ENCODE peak calls at places on chromosomes 1 and 21, in four cellular contexts. P is fibroblast of lung, Z is OCI-LY7, V is astrocyte. S is an unnamed sample.

GRCh38 chr1:2314803-2315710 is 76.3 kb downstream of the MORN1 start:
- DNase-seq in P (peak; percentile 64), V (no peak), Z (peak; percentile 28), S (no peak)

GRCh38 chr1:61230523-61230922 is 148.2 kb downstream of the NFIA start:
- DNase-seq in Z (no peak), P (no peak), V (no peak), S (no peak)

GRCh38 chr1:154466879-154467767 is 34.9 kb upstream of the TDRD10 start:
- DNase-seq in Z (no peak), V (no peak), P (no peak), S (no peak)

GRCh38 chr1:206804156-206804737 is 32.0 kb upstream of the IL10 start:
- DNase-seq in P (no peak), V (no peak), Z (no peak), S (no peak)

GRCh38 chr1:98331718-98332311 is 329.7 kb upstream of the SNX7 start:
- DNase-seq in P (no peak), Z (no peak), V (no peak), S (peak; percentile 27)

GRCh38 chr1:218080818-218081217 is 204.3 kb upstream of the RRP15 start:
- DNase-seq in Z (no peak), P (no peak), V (no peak), S (no peak)

GRCh38 chr21:46295996-46296752 is 10.0 kb downstream of the YBEY start:
- DNase-seq in Z (peak; percentile 71), V (no peak), P (peak; percentile 40), S (peak; percentile 39)

GRCh38 chr1:220787069-220787614 is 429 bp downstream of the MTARC1 start:
- DNase-seq in Z (no peak), P (no peak), V (no peak), S (no peak)

GRCh38 chr1:167060141-167061072 is 29.8 kb downstream of the GPA33 start:
- DNase-seq in V (no peak), Z (peak; percentile 35), P (no peak), S (peak; percentile 4)

GRCh38 chr21:38272215-38272614 is 15.4 kb downstream of the KCNJ15 start:
- DNase-seq in V (no peak), Z (no peak), P (no peak), S (no peak)

GRCh38 chr1:42925132-42925769 is 33.4 kb downstream of the SLC2A1 start:
- DNase-seq in P (no peak), Z (no peak), V (no peak), S (no peak)

GRCh38 chr1:157773723-157774350 is 3.1 kb downstream of the FCRL2 start:
- DNase-seq in Z (peak; percentile 88), P (no peak), V (no peak), S (no peak)

GRCh38 chr1:231918239-231919015 is 291.8 kb downstream of the DISC1 start:
- DNase-seq in V (peak; percentile 85), P (peak; percentile 89), Z (no peak), S (peak; percentile 37)

GRCh38 chr1:232529747-232530146 is 100.2 kb downstream of the SIPA1L2 start:
- DNase-seq in P (peak; percentile 62), V (peak; percentile 46), Z (no peak), S (peak; percentile 10)

GRCh38 chr1:151815716-151816327 is 10.6 kb upstream of the LINGO4 start:
- DNase-seq in Z (no peak), P (no peak), V (no peak), S (no peak)

GRCh38 chr1:7089485-7089884 is 304.2 kb downstream of the CAMTA1 start:
- DNase-seq in V (no peak), Z (no peak), P (no peak), S (no peak)

DNA sequence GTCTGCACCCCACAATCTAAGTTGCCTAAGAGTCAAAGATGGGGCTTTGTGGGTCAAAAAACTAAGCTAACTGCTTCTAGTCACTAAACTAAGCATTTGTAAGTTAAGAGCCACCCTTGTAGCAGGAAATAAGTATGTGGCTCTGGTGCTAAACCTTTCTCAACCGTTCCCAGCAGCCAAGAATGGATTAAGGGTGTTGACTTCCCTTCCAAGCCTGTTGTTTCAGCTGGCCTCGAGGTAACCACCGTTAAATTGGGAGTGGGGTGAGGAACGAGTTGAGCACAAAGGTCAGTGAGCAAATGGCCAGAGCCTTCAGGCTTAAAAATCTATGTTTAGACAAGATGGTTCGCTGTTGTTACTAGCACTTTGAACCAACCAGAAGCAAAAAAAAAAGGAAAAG is 169.1 kb downstream of the TRIM33 start:
- DNase-seq in V (peak; percentile 59), Z (no peak), P (peak; percentile 67), S (no peak)
- H3K4me3 ChIP-seq in V (no peak overlapping the region), Z (no peak overlapping the region), P (no peak overlapping the region), S (no peak overlapping the region)

DNA sequence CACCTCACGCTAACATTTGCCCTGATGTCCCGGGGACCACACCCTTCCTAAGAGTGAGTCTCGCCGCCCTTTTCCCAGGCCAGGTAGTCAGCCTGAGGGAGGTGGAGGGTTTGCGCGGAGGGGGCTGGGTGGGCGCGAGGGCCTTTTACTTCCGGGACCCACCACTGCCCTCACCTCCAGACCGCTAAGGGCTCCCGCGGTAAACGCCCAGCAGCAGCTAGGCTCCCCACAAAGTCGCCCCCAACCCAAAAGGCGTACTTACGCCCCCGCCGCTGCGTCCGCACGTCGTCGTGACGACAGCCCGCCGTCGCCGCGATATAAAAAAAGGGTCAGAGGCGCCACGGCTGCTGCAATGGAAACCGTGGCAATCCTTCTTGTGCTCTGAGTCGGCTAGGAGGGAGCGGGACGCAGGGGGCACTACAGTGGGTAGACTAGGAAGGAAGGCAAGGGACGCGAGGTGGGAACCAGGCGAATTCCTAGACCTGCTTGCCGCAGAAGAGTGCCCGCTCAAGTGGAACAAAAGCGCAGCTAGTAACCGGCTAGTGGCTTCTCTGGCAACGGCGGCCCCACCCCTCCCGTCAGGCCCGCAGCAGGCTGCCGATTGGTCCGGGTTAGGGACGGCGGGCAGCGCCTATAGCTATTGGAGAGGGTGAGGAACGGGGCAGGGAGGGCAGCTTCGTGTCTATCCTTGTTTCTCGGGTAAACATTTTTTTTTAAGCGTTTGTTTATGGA is at the start of gene ODF2L:
- DNase-seq in Z (peak; percentile 88), P (peak; percentile 86), V (peak; percentile 76), S (peak; percentile 77)
- TF ChIP-seq CTCF in Z (no peak), P (no peak), V (no peak), S (no peak)

GRCh38 chr21:19461481-19462205 is 1058.1 kb upstream of the TMPRSS15 start:
- DNase-seq in V (no peak), P (no peak), Z (no peak), S (no peak)

GRCh38 chr21:19463966-19464365 is 1060.4 kb upstream of the TMPRSS15 start:
- DNase-seq in V (no peak), Z (no peak), P (no peak), S (no peak)

DNA sequence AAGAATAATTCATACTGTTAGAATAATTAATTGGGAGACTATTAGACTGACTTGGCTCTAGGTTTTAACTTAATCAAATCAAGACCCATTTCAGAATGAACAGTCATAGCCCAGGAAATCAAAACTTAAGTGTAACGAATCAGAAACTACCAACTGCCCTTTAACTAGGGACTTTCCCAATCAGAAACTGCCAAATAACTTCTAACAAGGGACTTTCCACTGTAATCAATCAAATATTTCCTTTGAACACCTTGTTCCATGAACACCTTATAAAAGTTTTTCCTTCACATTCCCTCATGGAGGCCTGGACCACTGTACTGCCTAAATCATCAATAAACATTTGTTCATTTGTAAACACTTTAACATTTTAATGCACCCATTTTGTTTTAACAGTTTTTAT is 1054.7 kb upstream of the TMPRSS15 start:
- DNase-seq in Z (no peak), P (no peak), V (no peak), S (no peak)
- H3K4me3 ChIP-seq in Z (no peak overlapping the region), P (no peak overlapping the region), V (no peak overlapping the region), S (no peak overlapping the region)

GRCh38 chr1:13543927-13544556 is 30.2 kb upstream of the LRRC38 start:
- DNase-seq in P (peak; percentile 3), V (peak; percentile 0), Z (no peak), S (no peak)
- TF ChIP-seq CTCF in P (peak; percentile 27), V (peak; percentile 24), Z (no peak), S (peak; percentile 10)

GRCh38 chr1:81801032-81801833 is 499 bp downstream of the ADGRL2 start:
- DNase-seq in Z (no peak), V (peak; percentile 93), P (peak; percentile 95), S (peak; percentile 96)

GRCh38 chr1:81803423-81804103 is 2.8 kb downstream of the ADGRL2 start:
- DNase-seq in Z (no peak), P (peak; percentile 25), V (peak; percentile 6), S (peak; percentile 63)

GRCh38 chr1:81800741-81801031 is at the start of gene ADGRL2:
- DNase-seq in Z (no peak), P (no peak), V (no peak), S (no peak)

GRCh38 chr1:81802601-81803422 is 2.1 kb downstream of the ADGRL2 start:
- DNase-seq in V (peak; percentile 30), Z (no peak), P (peak; percentile 56), S (peak; percentile 67)

GRCh38 chr1:81801834-81802531 is 1.2 kb downstream of the ADGRL2 start:
- DNase-seq in V (peak; percentile 53), P (peak; percentile 58), Z (no peak), S (peak; percentile 68)
- H3K4me3 ChIP-seq in V (peak overlapping the region; percentile 81), P (peak overlapping the region; percentile 90), Z (no peak overlapping the region), S (peak overlapping the region; percentile 89)

DNA sequence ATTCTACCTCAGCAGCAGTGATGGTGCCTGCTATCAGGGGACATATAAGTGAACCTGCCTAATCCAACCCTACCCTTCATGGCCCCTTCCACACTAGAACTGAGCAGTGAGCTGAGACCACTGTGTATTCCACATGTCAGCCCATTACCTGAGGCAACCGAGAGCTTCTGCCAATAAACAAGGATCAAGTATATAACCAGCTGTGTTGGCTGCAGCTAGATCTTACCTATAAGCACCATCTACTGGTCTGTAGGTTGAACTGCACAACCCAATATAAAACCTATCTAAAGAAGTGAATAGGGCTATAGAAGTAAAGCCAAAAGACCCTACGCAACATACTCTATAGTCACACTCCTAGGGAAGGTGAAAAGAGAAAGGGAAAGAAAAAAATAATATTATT is 376.9 kb downstream of the HHIPL2 start:
- DNase-seq in V (peak; percentile 41), P (peak; percentile 62), Z (peak; percentile 24), S (peak; percentile 72)
- TF ChIP-seq CTCF in V (peak; percentile 65), P (peak; percentile 75), Z (peak; percentile 72), S (peak; percentile 78)

DNA sequence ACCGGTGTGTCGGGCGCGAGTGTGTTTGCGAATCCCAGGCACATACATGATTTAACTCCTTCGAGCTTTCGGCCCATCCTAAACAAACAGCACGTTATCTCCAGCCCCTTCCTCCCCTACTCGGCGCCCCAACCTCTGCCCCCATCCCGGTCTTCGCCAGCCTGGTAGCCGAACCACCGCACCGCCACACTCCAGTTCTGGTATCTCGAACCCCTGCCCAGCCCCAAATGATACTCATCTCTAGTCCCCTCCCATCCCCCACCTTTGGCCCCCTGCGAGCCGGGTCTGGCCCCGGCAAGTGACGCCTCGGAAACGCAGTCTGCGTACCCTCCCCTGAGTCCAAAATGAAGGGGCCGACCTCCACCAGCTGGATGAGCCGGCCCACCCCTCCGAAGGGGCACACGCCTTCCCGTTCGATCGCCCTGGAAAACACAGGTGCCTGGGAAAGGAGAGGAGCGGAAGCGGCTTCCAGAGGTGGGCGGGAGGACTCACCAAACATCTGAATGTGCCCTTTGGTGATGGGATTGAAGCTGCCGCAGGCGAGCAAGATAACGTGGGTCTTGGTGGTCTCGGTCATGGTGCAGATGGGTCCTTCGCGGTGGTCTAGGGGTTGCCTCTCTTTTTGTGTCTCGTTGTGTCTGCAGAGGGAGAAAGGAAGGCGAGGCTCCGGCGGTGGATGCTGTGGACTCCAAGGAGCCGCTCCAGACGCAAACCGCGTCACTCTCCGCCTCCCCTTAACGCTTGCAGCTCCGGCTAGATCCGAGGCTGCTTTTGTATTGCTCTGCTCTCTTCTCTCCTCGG is at the start of gene NMNAT2:
- DNase-seq in P (peak; percentile 23), V (no peak), Z (no peak), S (peak; percentile 14)
- H3K4me3 ChIP-seq in P (peak within 1 kb of the TSS; percentile 37), V (peak within 1 kb of the TSS; percentile 54), Z (no peak within 1 kb of the TSS), S (peak within 1 kb of the TSS; percentile 44)

S was measured in fibroblast of the aortic adventitia.